ENCODE peak calls at places on chromosomes 13 and 19, in ten cellular contexts. J is IMR-90, W is fibroblast of the aortic adventitia, Y is sigmoid colon, O is Caco-2, M is AG09309, Q is choroid plexus epithelial cell, D is A549, R is epithelial cell of esophagus, U is mucosa of descending colon. A is an unnamed sample.

GRCh38 chr19:42512743-42513304 is 15.5 kb downstream of the CEACAM1 start:
- DNase-seq in M (no peak), D (no peak), J (no peak), O (no peak), W (no peak), U (no peak), R (no peak), Q (peak), Y (no peak), A (no peak)

GRCh38 chr19:7986321-7987083 is 18.9 kb downstream of the ELAVL1 start:
- DNase-seq in Q (peak), J (peak), O (no peak), W (peak), M (peak), Y (no peak), D (no peak), U (no peak), R (peak), A (peak)

GRCh38 chr13:114131581-114132418 is 623 bp downstream of the RASA3 start:
- DNase-seq in D (peak), U (peak), J (no peak), O (no peak), Y (no peak), R (peak), Q (peak), M (no peak), W (peak), A (no peak)

GRCh38 chr19:4374451-4375163 is 25.7 kb downstream of the SH3GL1 start:
- DNase-seq in O (peak), W (peak), R (peak), U (peak), D (peak), Y (peak), Q (peak), M (peak), J (peak), A (no peak)

GRCh38 chr13:88541993-88542392 is 870.8 kb downstream of the SLITRK5 start:
- DNase-seq in W (no peak), J (no peak), D (no peak), O (no peak), U (no peak), Q (no peak), M (no peak), Y (no peak), R (no peak), A (no peak)

GRCh38 chr13:73440296-73440895 is 381.6 kb downstream of the KLF5 start:
- DNase-seq in U (no peak), Y (no peak), Q (peak), W (peak), D (no peak), M (no peak), O (peak), J (no peak), R (peak), A (no peak)

GRCh38 chr19:17948967-17949930 is 16.4 kb downstream of the CCDC124 start:
- DNase-seq in J (no peak), W (no peak), R (no peak), M (no peak), Y (no peak), U (no peak), D (no peak), O (no peak), Q (no peak), A (no peak)

GRCh38 chr19:44684892-44685847 is 13.8 kb upstream of the CEACAM16 start:
- DNase-seq in D (peak), W (peak), R (peak), Q (peak), U (peak), J (peak), Y (no peak), O (no peak), M (peak), A (no peak)

GRCh38 chr19:409006-409514 is at the start of gene C2CD4C:
- DNase-seq in W (no peak), R (peak), J (no peak), Y (no peak), Q (no peak), U (no peak), M (no peak), D (no peak), O (peak), A (no peak)

GRCh38 chr13:75135325-75135825 is 346.6 kb downstream of the TBC1D4 start:
- DNase-seq in O (no peak), Q (peak), D (no peak), W (peak), Y (no peak), R (peak), U (no peak), J (peak), M (peak), A (no peak)

GRCh38 chr13:66660013-66660804 is 569.9 kb downstream of the PCDH9 start:
- DNase-seq in Y (no peak), U (no peak), M (no peak), R (peak), J (peak), O (no peak), Q (peak), D (no peak), W (peak), A (no peak)

GRCh38 chr13:42970824-42971669 is 21.0 kb downstream of the EPSTI1 start:
- DNase-seq in R (peak), M (no peak), Y (no peak), U (no peak), O (peak), W (peak), J (peak), D (peak), Q (peak), A (no peak)

GRCh38 chr19:6773323-6773931 is 919 bp downstream of the VAV1 start:
- DNase-seq in J (no peak), O (no peak), U (peak), M (no peak), Q (no peak), Y (no peak), D (no peak), R (no peak), W (no peak), A (no peak)

GRCh38 chr13:43769552-43769951 is 17.2 kb downstream of the ENOX1 start:
- DNase-seq in U (no peak), D (no peak), W (no peak), Q (no peak), Y (no peak), J (no peak), O (no peak), R (no peak), M (no peak), A (no peak)

GRCh38 chr13:21344662-21345176 is 114.4 kb downstream of the ZDHHC20 start:
- DNase-seq in W (no peak), U (no peak), J (no peak), R (no peak), Q (no peak), O (no peak), M (no peak), D (no peak), Y (no peak), A (no peak)

GRCh38 chr13:102401305-102401704 is 543 bp downstream of the FGF14 start:
- DNase-seq in R (peak), Y (no peak), D (no peak), O (no peak), J (no peak), U (no peak), W (peak), M (no peak), Q (peak), A (no peak)

GRCh38 chr19:15445807-15446376 is 3.9 kb downstream of the WIZ start:
- DNase-seq in J (no peak), M (no peak), W (no peak), R (no peak), Y (no peak), U (no peak), Q (no peak), D (no peak), O (no peak), A (no peak)

GRCh38 chr19:6424190-6424938 is at the start of gene KHSRP:
- DNase-seq in R (no peak), U (peak), J (no peak), O (peak), W (no peak), M (no peak), Y (peak), Q (no peak), D (no peak), A (no peak)

GRCh38 chr19:11378319-11379189 is 4.1 kb downstream of the SWSAP1 start:
- DNase-seq in Y (no peak), J (peak), O (peak), U (peak), M (no peak), Q (peak), D (peak), R (peak), W (peak), A (no peak)

GRCh38 chr13:40546047-40546446 is 120.4 kb downstream of the FOXO1 start:
- DNase-seq in Y (no peak), Q (no peak), R (no peak), W (no peak), O (no peak), M (no peak), D (no peak), J (no peak), U (no peak), A (no peak)

GRCh38 chr19:40798997-40799557 is at the start of gene EGLN2:
- DNase-seq in R (no peak), Y (no peak), O (no peak), D (no peak), Q (no peak), W (no peak), J (no peak), M (no peak), U (no peak), A (no peak)

GRCh38 chr13:19713186-19713965 is 69.4 kb downstream of the PSPC1 start:
- DNase-seq in J (peak), R (peak), O (no peak), Q (peak), D (no peak), M (peak), W (peak), U (no peak), Y (no peak), A (no peak)

GRCh38 chr13:110957181-110957884 is 42.5 kb upstream of the ANKRD10 start:
- DNase-seq in O (no peak), Y (no peak), M (no peak), D (no peak), R (no peak), W (no peak), U (no peak), J (peak), Q (peak), A (no peak)
- TF ChIP-seq CTCF in O (no peak), Y (no peak), M (peak), D (no peak), R (no peak), W (no peak), U (no peak), J (peak), Q (peak), A (no peak)

GRCh38 chr19:30692517-30692870 is 320.3 kb downstream of the ZNF536 start:
- DNase-seq in Q (peak), Y (peak), W (no peak), O (no peak), M (no peak), R (no peak), U (no peak), D (no peak), J (no peak), A (no peak)
- H3K4me3 ChIP-seq in Q (peak), Y (peak), W (peak), O (no peak), M (no peak), R (no peak), U (no peak), D (peak), J (no peak), A (no peak)

GRCh38 chr19:3365447-3366103 is 808 bp upstream of the NFIC start:
- DNase-seq in J (peak), M (no peak), W (peak), R (peak), Q (peak), O (no peak), Y (peak), D (no peak), U (peak), A (no peak)
- TF ChIP-seq CTCF in J (no peak), M (no peak), W (no peak), R (no peak), Q (no peak), O (no peak), Y (no peak), D (no peak), U (no peak), A (no peak)

GRCh38 chr13:34941835-34942731 is at the start of gene NBEA:
- DNase-seq in W (peak), R (peak), Y (peak), D (peak), O (peak), M (peak), U (peak), J (peak), Q (peak), A (no peak)

GRCh38 chr13:34941436-34941834 is 635 bp upstream of the NBEA start:
- DNase-seq in W (no peak), R (no peak), U (no peak), J (no peak), O (no peak), Y (no peak), M (no peak), D (peak), Q (no peak), A (no peak)

GRCh38 chr13:34942732-34943674 is 933 bp downstream of the NBEA start:
- DNase-seq in J (no peak), U (peak), R (no peak), Y (peak), Q (no peak), W (no peak), O (no peak), M (no peak), D (peak), A (no peak)

GRCh38 chr13:34939771-34940170 is 2.3 kb upstream of the NBEA start:
- DNase-seq in M (no peak), U (no peak), W (no peak), Q (no peak), Y (no peak), J (no peak), D (no peak), R (no peak), O (no peak), A (no peak)

GRCh38 chr13:34943675-34944634 is 1.9 kb downstream of the NBEA start:
- DNase-seq in R (no peak), J (no peak), W (no peak), M (no peak), Y (no peak), D (no peak), Q (no peak), O (no peak), U (no peak), A (no peak)
- H3K4me3 ChIP-seq in R (no peak), J (no peak), W (no peak), M (peak), Y (peak), D (peak), Q (peak), O (no peak), U (no peak), A (peak)

GRCh38 chr13:44917589-44918322 is 71.5 kb downstream of the NUFIP1 start:
- DNase-seq in Y (peak), R (peak), U (peak), M (peak), W (peak), J (peak), O (peak), Q (peak), D (peak), A (peak)
- TF ChIP-seq CTCF in Y (peak), R (peak), U (no peak), M (peak), W (peak), J (peak), O (peak), Q (peak), D (no peak), A (peak)

GRCh38 chr19:38208571-38208970 is 15.5 kb downstream of the DPF1 start:
- DNase-seq in J (no peak), R (no peak), D (no peak), U (no peak), W (no peak), M (no peak), Q (no peak), Y (no peak), O (no peak), A (no peak)
- H3K4me3 ChIP-seq in J (no peak), R (no peak), D (no peak), U (no peak), W (no peak), M (no peak), Q (no peak), Y (no peak), O (no peak), A (no peak)

DNA sequence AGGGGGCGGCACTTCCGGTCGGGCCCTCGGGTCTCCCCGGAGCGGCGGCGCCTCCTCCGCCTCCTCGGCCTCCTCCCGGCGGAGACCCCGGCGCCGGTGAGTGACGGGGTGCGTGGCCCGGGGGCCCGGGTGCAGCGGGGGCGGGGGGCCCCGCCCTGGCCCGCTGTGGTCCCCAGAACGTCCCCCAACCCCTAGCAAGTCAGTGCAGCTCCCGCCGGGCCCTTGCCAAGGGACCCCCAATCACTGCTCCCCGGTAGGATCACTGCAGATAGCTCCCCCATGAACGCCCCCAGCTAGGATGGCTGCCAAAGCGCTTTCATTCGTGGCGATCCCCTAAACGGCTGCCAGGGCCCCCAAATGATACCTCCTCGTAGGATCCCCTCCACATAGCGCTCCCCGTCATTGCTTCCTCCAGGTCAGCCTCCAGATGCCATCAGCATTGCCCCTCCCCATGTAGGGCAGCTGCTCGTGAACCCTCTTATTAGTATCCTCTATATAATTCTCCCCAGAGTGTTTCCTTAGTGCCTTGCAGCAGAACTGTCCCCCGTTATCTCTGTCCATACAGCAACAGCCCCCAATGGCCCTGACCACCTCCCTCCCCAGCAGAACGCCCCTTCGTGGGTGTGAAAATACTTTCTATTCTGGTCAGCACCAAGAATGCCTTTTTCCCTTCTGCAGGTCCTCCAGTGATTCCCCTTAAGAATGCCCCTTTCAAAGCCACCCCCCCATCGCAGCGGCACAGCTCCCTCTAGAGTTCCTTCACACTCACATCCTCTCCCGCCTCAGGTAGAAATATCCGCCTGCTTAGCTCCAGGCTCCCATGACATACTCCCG is at the start of gene ZNF865:
- DNase-seq in R (peak), M (no peak), Y (peak), D (peak), O (peak), J (peak), Q (peak), W (peak), U (peak), A (no peak)
- TF ChIP-seq CTCF in R (peak), M (peak), Y (peak), D (peak), O (peak), J (peak), Q (peak), W (peak), U (peak), A (peak)